ENCODE peak calls at places on chromosomes 1 and 21, in six cellular contexts. U is tibial nerve, I is A549, O is GM12878, Q is K562, C is upper lobe of left lung. A is an unnamed sample.

GRCh38 chr1:208231929-208232360 is 12.2 kb downstream of the PLXNA2 start:
- DNase-seq in U (no peak), I (no peak), O (no peak), Q (no peak), C (no peak), A (no peak)

GRCh38 chr1:55888685-55889317 is 673.6 kb upstream of the USP24 start:
- DNase-seq in U (no peak), I (no peak), O (no peak), Q (no peak), C (no peak), A (no peak)

GRCh38 chr1:27598288-27598687 is 5.7 kb downstream of the AHDC1 start:
- DNase-seq in U (no peak), I (no peak), O (no peak), Q (no peak), C (no peak), A (peak; percentile 87)

GRCh38 chr1:30049748-30050147 is 673.6 kb downstream of the MATN1 start:
- DNase-seq in U (no peak), I (no peak), O (no peak), Q (no peak), C (no peak), A (no peak)

GRCh38 chr21:29293495-29293894 is 5.2 kb upstream of the BACH1 start:
- DNase-seq in U (no peak), I (no peak), O (peak; percentile 71), Q (no peak), C (no peak), A (no peak)

GRCh38 chr21:46550511-46550941 is 54.4 kb downstream of the S100B start:
- DNase-seq in U (no peak), I (no peak), O (no peak), Q (no peak), C (no peak), A (peak; percentile 37)

GRCh38 chr1:152444045-152444444 is 30.0 kb upstream of the CRNN start:
- DNase-seq in U (no peak), I (no peak), O (no peak), Q (no peak), C (no peak), A (no peak)

GRCh38 chr1:8182034-8182761 is 135.7 kb upstream of the SLC45A1 start:
- DNase-seq in U (no peak), I (peak; percentile 97), O (peak; percentile 87), Q (no peak), C (no peak), A (no peak)

GRCh38 chr21:27192286-27192685 is 225.4 kb upstream of the ADAMTS5 start:
- DNase-seq in U (no peak), I (no peak), O (no peak), Q (no peak), C (no peak), A (no peak)

GRCh38 chr1:158793604-158794003 is 12.6 kb upstream of the OR6N2 start:
- DNase-seq in U (no peak), I (no peak), O (no peak), Q (no peak), C (no peak), A (no peak)

GRCh38 chr1:208757846-208758245 is 513.7 kb upstream of the PLXNA2 start:
- DNase-seq in U (no peak), I (no peak), O (no peak), Q (no peak), C (no peak), A (no peak)

GRCh38 chr1:109315288-109315687 is 8.5 kb upstream of the MYBPHL start:
- DNase-seq in U (no peak), I (no peak), O (no peak), Q (no peak), C (no peak), A (no peak)

GRCh38 chr1:85274969-85275453 is 1.4 kb downstream of the BCL10 start:
- DNase-seq in U (no peak), I (peak; percentile 55), O (no peak), Q (no peak), C (no peak), A (no peak)
- TF ChIP-seq EP300 in U (peak; percentile 9), I (no peak), O (no peak), Q (no peak), C (no peak), A (no peak)

GRCh38 chr1:169586067-169586394 is 250 bp downstream of the F5 start:
- DNase-seq in U (no peak), I (no peak), O (no peak), Q (no peak), C (no peak), A (no peak)

GRCh38 chr1:169584483-169585144 is 1.7 kb downstream of the F5 start:
- DNase-seq in U (no peak), I (peak; percentile 9), O (no peak), Q (no peak), C (no peak), A (no peak)

GRCh38 chr1:169585184-169585583 is 1.1 kb downstream of the F5 start:
- DNase-seq in U (no peak), I (no peak), O (no peak), Q (no peak), C (no peak), A (no peak)

GRCh38 chr1:169588112-169588511 is 1.8 kb upstream of the F5 start:
- DNase-seq in U (no peak), I (no peak), O (no peak), Q (no peak), C (no peak), A (no peak)

DNA sequence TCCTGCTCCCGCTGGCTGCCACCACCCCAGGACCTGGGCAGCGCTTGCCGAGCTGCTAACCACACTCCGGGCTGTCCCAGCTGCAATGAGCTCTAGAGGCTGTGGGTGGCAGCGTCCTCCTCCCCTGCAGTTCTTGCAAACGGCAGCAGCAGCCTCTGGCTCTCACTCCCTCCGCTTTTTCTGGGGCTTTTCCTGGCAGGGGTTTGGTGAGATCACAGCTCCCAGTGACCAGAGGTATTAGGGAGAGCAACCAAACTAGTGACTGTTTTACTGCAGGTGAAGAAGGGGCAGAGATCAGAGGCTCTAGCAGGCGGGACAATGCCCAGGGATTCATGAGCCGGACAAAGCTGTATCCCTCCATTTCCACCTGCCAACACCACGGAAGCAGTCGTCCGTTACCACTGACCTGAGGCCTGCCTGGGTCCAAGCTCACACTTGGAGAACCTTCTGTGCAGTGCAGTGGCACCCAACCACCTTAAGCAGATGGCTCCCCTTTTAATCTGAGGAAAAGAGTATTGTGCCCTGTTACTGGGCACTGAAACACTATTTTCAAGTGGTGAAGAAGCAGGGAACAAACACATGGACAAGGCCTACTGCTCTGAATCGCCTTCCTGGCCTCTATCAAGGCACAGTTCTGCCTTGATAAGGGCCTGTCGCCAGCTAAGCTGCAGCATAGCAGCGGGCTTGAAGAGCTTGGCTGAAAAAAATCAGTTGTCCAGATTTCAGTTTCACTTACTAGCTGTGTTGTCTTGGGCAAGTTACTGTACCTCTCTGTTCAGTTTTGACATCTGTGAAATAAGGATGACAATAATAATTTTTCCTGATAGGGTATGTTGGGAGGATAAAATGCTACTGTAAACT is at the start of gene F5:
- DNase-seq in U (peak; percentile 39), I (peak; percentile 73), O (no peak), Q (peak; percentile 17), C (peak; percentile 72), A (peak; percentile 76)
- TF ChIP-seq EP300 in U (no peak), I (no peak), O (no peak), Q (no peak), C (no peak), A (no peak)

DNA sequence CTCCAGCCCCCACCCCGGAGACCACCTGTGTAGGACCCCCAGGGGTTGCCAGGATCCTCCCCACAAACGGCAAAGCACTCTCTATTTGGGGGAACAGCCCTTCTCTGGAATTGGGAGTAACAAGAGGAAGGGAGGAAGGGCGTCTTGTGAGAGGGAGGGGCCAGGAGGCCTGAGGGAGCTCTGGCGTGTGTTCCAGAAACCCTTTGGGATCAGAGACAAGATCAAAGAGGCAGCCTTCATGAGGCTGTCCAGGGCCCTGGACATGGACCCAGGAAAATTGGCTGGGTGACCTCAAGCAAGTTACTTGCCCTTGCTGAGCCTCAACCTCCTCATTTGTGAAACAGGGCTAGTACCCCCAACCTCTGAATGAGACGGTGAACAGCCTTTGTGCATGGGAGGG is 18.1 kb upstream of the ECE1 start:
- DNase-seq in U (no peak), I (no peak), O (no peak), Q (no peak), C (no peak), A (peak; percentile 93)
- TF ChIP-seq EP300 in U (no peak), I (no peak), O (no peak), Q (no peak), C (no peak), A (peak; percentile 70)

GRCh38 chr1:194331758-194332157 is 1145.3 kb upstream of the B3GALT2 start:
- DNase-seq in U (no peak), I (no peak), O (no peak), Q (no peak), C (no peak), A (no peak)

GRCh38 chr1:194338241-194338948 is 1152.0 kb upstream of the B3GALT2 start:
- DNase-seq in U (no peak), I (no peak), O (no peak), Q (no peak), C (no peak), A (no peak)

GRCh38 chr1:194333240-194333639 is 1146.8 kb upstream of the B3GALT2 start:
- DNase-seq in U (no peak), I (no peak), O (no peak), Q (no peak), C (no peak), A (no peak)
- TF ChIP-seq EP300 in U (no peak), I (no peak), O (no peak), Q (no peak), C (no peak), A (no peak)

GRCh38 chr1:62194651-62195282 is at the start of gene L1TD1:
- DNase-seq in U (no peak), I (no peak), O (no peak), Q (no peak), C (peak; percentile 83), A (peak; percentile 65)

GRCh38 chr1:62196091-62196690 is 1.5 kb downstream of the L1TD1 start:
- DNase-seq in U (no peak), I (no peak), O (no peak), Q (no peak), C (no peak), A (no peak)

GRCh38 chr1:62198069-62198780 is 3.6 kb downstream of the L1TD1 start:
- DNase-seq in U (no peak), I (no peak), O (no peak), Q (no peak), C (no peak), A (no peak)

DNA sequence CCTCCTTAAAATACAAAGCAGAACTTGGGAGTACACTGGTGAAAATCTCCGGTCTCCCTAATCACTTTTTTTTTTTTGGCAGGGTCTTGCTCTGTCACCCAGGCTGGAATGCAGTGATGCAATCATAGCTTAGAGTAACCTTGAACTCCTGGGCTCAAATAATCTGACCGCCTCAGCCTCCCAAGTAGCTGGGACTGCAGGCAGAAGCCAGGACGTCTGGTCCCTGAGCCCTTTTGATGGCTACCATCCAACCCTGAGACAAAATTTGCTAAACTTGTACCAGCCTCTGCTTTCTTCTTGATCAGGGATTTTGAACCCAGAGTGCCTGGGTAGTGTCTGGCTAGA is 4.1 kb downstream of the L1TD1 start:
- DNase-seq in U (no peak), I (peak; percentile 4), O (no peak), Q (no peak), C (no peak), A (no peak)
- TF ChIP-seq EP300 in U (no peak), I (no peak), O (no peak), Q (no peak), C (no peak), A (no peak)

A was measured in sigmoid colon.